ENCODE peak calls at places on chromosomes 5 and 9, in six cellular contexts. M is HCT116, R is upper lobe of left lung, J is GM12878, B is GM23338, Y is K562. V is an unnamed sample.

GRCh38 chr9:136399176-136400037 is 563 bp downstream of the SNAPC4 start:
- ATAC-seq in J (peak), M (peak), Y (peak), B (peak), R (no peak), V (no peak)

GRCh38 chr5:95907740-95908706 is 53.6 kb downstream of the ELL2 start:
- ATAC-seq in J (peak), R (no peak), Y (no peak), M (no peak), B (no peak), V (no peak)

GRCh38 chr9:134807726-134808125 is 72.9 kb upstream of the FCN2 start:
- ATAC-seq in Y (no peak), J (no peak), B (no peak), M (no peak), R (no peak), V (peak)

GRCh38 chr5:110167384-110167783 is 477.7 kb downstream of the MAN2A1 start:
- ATAC-seq in B (no peak), R (no peak), J (no peak), M (no peak), Y (no peak), V (no peak)

GRCh38 chr5:112331892-112332291 is 87.2 kb downstream of the EPB41L4A start:
- ATAC-seq in M (no peak), B (no peak), J (no peak), Y (no peak), R (no peak), V (no peak)

GRCh38 chr9:14962193-14962899 is 52.1 kb upstream of the FREM1 start:
- ATAC-seq in R (no peak), M (no peak), J (peak), Y (no peak), B (no peak), V (no peak)

GRCh38 chr9:978117-978830 is 1.8 kb downstream of the DMRT3 start:
- ATAC-seq in R (no peak), M (no peak), J (no peak), Y (no peak), B (no peak), V (no peak)

GRCh38 chr5:64594601-64595518 is 89.0 kb downstream of the RGS7BP start:
- ATAC-seq in B (peak), R (no peak), Y (peak), M (peak), J (peak), V (peak)

GRCh38 chr5:98794414-98795080 is 21.1 kb downstream of the RGMB start:
- ATAC-seq in R (no peak), J (no peak), M (no peak), B (no peak), Y (no peak), V (no peak)

GRCh38 chr9:128098936-128099931 is 28.3 kb downstream of the PTGES2 start:
- ATAC-seq in B (peak), Y (peak), M (no peak), J (no peak), R (peak), V (no peak)
- TF ChIP-seq POLR2AphosphoS5 in B (no peak), Y (peak), M (no peak), J (no peak), R (no peak), V (peak)

DNA sequence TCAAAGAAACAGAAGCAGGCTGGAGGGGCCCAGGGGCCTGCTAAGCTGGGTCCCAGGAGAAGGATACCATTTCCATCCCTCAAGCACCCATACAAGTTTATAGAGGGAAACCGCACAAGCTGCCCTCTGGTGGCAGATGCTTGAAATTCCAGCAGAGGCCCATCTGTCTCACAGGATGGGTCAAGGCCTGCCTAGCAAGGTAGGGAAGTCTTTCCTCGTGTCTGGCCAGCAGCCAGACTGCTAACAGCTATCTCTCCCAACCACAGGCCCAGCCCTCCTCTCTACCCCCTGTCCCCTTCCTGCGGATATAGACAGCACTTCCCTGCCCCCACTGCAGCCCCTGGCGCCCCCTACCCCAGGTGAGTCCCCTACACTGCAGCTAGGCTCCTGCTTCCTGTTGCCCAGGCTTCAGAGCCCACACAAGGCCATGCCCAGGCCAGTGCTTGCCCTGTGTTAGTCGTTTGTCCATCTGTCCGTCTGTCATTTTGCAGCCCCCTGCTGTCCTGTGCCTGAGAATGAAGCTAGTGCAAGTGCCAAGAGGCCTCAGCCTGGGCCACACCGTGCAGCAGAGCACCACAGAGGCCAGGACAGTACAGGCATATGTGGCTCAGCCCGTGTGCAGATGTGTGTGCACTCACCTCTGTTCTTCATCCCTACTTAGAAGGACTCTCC is 26.2 kb downstream of the TCF7 start:
- ATAC-seq in B (peak), J (peak), Y (peak), R (peak), M (peak), V (peak)
- TF ChIP-seq POLR2AphosphoS5 in B (no peak), J (peak), Y (peak), R (no peak), M (peak), V (no peak)

DNA sequence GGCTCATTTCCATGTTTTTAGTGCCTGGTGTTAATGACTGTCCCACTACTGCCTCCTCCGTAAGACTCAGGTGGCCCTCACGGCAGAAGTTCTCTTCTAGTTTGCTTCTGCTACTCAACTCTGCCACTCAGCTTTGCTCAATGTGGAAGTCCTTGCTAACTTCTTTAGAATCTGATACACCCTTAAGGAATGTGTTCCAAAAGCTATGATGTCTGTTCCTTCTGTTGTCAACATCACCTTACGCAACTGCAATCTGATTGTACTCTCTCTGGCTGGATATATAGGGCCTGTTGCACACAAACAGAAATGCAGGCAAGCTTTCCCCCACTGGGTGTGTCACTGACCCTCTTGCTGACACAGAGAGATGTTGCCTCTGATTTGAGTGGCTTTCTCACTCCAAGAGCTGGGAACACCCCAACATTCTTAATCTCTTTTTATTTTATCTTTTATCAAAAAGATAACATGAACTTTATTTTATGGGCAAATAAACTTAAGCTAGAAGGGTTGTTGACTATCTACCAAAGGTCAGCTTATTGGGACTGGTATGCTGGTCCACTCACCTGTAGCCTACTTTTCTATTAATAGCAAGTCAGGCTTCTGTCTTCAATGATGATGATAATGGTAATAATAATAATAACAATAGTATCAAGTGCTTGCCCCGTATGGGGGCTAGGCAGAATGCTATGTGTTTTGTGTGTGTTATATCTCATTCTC is 25.2 kb downstream of the TMEM252 start:
- ATAC-seq in B (no peak), R (peak), M (no peak), J (no peak), Y (no peak), V (peak)
- TF ChIP-seq POLR2AphosphoS5 in B (no peak), R (peak), M (no peak), J (no peak), Y (no peak), V (peak)

DNA sequence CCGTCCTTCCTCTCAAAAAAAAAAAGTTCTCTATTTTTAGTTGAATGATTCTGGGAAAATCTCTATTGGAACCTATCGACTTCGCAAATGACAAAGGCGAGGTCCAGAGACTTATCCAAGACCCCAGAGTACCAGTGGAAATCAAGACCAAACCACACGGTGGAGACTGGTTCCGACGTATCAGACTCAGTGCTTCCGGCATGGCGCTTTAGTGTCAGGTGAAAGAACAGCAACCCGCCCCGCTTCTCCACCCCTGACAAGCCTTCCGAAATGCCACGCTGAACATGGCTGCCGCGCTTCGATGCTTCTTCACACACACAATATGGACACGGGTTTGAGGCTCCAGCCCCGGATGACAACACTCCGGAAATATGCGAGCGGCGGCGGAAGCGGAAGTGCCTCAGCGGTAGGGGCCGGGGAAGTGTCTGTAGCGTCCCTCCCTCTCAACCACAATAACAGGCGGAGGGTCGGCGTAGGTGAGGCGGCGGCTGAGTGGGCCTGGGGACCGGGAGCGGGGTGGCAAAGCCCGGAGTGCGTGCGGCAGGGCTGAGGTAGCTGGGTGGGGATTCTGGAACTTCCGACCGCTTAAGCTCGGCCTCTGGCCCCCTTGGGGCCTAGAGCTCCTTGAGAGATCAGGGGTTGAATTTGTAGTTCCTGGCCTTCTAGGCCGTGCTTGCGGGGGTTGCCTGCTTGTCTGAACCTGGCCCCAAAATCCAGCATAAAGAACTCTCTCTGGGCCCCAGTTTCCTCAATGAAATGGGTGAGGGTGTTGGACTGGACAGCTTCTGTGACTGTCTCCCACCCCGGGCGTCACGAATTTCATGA is at the start of gene FBXO38:
- ATAC-seq in M (peak), J (peak), B (peak), R (peak), Y (peak), V (peak)
- TF ChIP-seq POLR2AphosphoS5 in M (peak), J (peak), B (peak), R (peak), Y (peak), V (peak)

DNA sequence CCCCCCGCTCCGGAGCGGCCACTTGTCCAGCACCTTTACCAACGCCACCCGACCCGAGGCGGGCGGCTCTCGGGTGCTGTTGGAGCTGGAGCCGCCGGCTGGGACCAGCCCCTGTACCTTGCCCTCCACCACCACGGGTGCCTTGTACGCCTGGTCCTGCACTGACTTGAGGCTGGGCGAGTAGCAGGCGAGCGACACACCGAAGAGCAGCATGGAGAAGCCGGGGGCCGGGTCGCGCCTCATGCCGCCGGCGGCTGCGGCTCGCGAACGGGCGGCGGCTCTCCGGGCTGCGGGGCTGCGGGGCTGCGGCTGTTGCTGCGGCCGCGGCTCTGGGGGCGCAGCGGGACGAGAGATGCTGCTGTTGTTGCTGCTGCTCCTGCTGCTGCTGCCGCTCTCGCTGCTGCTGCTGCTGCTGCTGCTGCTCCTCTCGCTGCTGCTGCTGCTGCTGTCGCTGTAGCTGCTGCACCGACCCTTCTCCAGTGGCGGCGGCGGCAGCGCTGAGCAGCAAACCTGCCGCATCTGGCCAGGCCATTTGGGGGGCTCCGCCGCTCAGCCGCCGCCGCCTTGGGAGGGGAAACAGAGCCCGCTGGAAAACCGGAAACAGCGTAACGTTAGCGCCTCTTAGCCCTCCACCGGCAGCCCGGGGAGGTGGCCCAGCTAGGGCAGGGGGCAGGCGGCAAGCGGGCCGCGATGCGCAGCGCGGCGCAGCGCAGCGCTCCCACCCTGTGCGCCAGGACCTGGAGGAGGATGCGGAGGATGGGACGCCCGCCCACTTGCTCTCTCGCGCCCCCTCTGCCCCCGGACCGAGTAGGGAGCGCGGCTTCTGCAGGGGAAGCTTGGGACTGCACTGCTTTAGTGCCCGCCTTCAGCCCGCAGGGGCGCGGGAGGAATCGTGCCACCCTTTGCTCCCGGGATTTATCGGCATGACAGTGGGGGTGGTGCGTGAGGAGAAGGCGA is at the start of gene NRG2:
- ATAC-seq in Y (peak), B (peak), J (peak), R (peak), M (peak), V (peak)
- TF ChIP-seq POLR2AphosphoS5 in Y (no peak), B (no peak), J (no peak), R (no peak), M (peak), V (peak)

DNA sequence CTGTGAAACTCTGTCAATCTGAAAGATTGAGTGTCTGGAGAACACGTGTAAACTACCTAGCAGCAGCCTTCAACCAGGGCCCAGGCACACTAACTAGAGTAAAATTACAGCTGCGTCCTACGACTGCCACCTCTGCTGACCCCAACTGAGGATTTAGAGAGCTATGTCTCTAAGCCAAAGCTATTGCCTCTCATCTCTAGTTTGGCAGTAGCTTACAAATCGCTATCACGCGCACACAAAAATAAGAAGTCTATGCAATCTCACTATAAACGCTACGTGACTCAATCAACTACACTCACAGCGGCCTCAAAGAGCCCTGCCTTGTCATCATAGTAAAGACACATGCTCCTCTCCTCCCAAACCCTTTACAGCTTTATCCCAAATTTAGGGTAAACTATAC is 8.7 kb downstream of the PPP6C start:
- ATAC-seq in R (no peak), J (no peak), M (no peak), Y (no peak), B (no peak), V (no peak)
- TF ChIP-seq POLR2AphosphoS5 in R (no peak), J (no peak), M (no peak), Y (no peak), B (no peak), V (no peak)

V was measured in gastroesophageal sphincter.